ENCODE peak calls at places on chromosomes 7 and 10, in nine cellular contexts. G is psoas muscle; Q is ascending aorta; R is breast epithelium; L is heart right ventricle; S is naive thymus-derived CD4-positive, alpha-beta T cell; E is Peyer's patch; C is left ventricle myocardium inferior; A is neural progenitor cell. Y is an unnamed sample. For H3K4me1 and H3K9me3, the result is how much of the 10 kb centered on the place peaks cover.

GRCh38 chr7:108252177-108252576 is 122.0 kb upstream of the LAMB4 start:
- DNase-seq in C (no peak), S (no peak), Q (no peak), G (no peak), A (no peak), L (no peak), E (no peak), R (no peak), Y (no peak)

GRCh38 chr10:75358835-75359421 is 42.6 kb downstream of the ZNF503 start:
- DNase-seq in R (peak), A (no peak), E (no peak), G (peak), S (no peak), L (no peak), C (no peak), Q (no peak), Y (no peak)

GRCh38 chr10:119701861-119702260 is 24.0 kb upstream of the INPP5F start:
- DNase-seq in L (no peak), C (no peak), G (no peak), E (no peak), A (no peak), R (no peak), Q (no peak), S (no peak), Y (no peak)

GRCh38 chr7:16462618-16463017 is 2.9 kb downstream of the SOSTDC1 start:
- DNase-seq in E (no peak), A (no peak), L (no peak), Q (no peak), C (no peak), R (no peak), G (no peak), S (no peak), Y (no peak)

GRCh38 chr10:91032614-91033248 is 111.8 kb upstream of the ANKRD1 start:
- DNase-seq in S (no peak), C (no peak), Q (peak), G (peak), E (no peak), L (no peak), R (no peak), A (no peak), Y (no peak)

GRCh38 chr10:32139223-32140073 is 83.2 kb upstream of the KIF5B start:
- DNase-seq in C (peak), L (peak), S (peak), G (peak), R (peak), A (peak), E (peak), Q (peak), Y (no peak)

GRCh38 chr7:131688738-131689661 is 132.6 kb upstream of the PODXL start:
- DNase-seq in G (peak), S (peak), R (no peak), E (peak), C (peak), Q (no peak), A (peak), L (peak), Y (no peak)

GRCh38 chr7:922334-923107 is 32.0 kb downstream of the ADAP1 start:
- DNase-seq in Q (peak), L (no peak), R (peak), S (peak), G (peak), C (no peak), E (peak), A (no peak), Y (no peak)

GRCh38 chr10:129523723-129524316 is 56.8 kb downstream of the MGMT start:
- DNase-seq in R (no peak), A (no peak), G (no peak), S (no peak), E (no peak), Q (no peak), L (no peak), C (no peak), Y (no peak)

GRCh38 chr7:23018747-23019146 is 4.8 kb upstream of the HYCC1 start:
- DNase-seq in E (no peak), G (no peak), C (no peak), S (no peak), Q (no peak), A (peak), L (no peak), R (no peak), Y (no peak)

GRCh38 chr10:116690356-116691078 is 51.8 kb downstream of the HSPA12A start:
- DNase-seq in A (peak), L (peak), E (no peak), R (no peak), Q (peak), C (no peak), G (peak), S (no peak), Y (no peak)

GRCh38 chr7:26001662-26002244 is 150.2 kb upstream of the NFE2L3 start:
- DNase-seq in S (no peak), E (no peak), L (no peak), R (no peak), G (no peak), C (no peak), A (no peak), Q (no peak), Y (no peak)

GRCh38 chr10:88994034-88994433 is 3.4 kb downstream of the FAS start:
- DNase-seq in C (no peak), G (no peak), A (peak), S (no peak), Q (no peak), R (no peak), L (no peak), E (no peak), Y (no peak)

GRCh38 chr7:116665447-116665996 is 6.5 kb upstream of the MET start:
- DNase-seq in R (no peak), E (no peak), A (no peak), C (no peak), G (no peak), Q (no peak), S (no peak), L (no peak), Y (no peak)

GRCh38 chr10:16893664-16894063 is 76.4 kb upstream of the RSU1 start:
- DNase-seq in Q (no peak), S (no peak), E (no peak), G (no peak), C (no peak), L (no peak), A (no peak), R (no peak), Y (no peak)

GRCh38 chr10:26571655-26572054 is 125.8 kb upstream of the PDSS1 start:
- DNase-seq in Q (no peak), R (no peak), G (no peak), S (no peak), C (no peak), L (no peak), E (no peak), A (no peak), Y (no peak)

GRCh38 chr10:35598379-35598778 is 6.8 kb upstream of the GJD4 start:
- DNase-seq in A (no peak), L (no peak), Q (no peak), R (no peak), E (no peak), S (no peak), C (no peak), G (no peak), Y (no peak)

GRCh38 chr10:75432176-75432575 is 752 bp downstream of the LRMDA start:
- DNase-seq in S (no peak), A (peak), Q (no peak), R (no peak), G (no peak), L (no peak), C (no peak), E (no peak), Y (no peak)

DNA sequence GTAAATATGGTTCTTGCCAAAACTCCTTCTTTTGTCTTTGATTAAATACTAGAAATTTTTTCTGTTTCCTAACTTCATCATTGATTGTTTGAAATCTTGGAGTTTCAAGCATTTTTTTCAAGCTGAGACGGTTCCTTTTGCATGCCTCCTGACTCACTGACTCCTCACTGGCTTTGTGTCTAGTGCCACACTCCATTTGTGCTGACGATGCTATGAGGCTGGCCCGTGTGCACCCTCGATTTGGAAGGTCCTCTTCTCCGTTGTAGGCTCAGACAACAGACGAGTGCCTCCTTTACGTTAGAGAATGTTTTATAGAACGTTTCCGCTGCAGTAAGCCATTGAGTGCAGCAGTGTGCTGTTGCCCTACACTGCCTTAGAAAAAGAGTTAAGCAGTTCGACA is 10.8 kb upstream of the CSGALNACT2 start:
- DNase-seq in A (no peak), C (no peak), Q (no peak), S (no peak), L (no peak), E (no peak), R (no peak), G (no peak), Y (no peak)
- H3K4me1 ChIP-seq in A (under half), C (under half), Q (under half), S (under half), L (under half), E (under half), R (under half), G (under half), Y (under half)

GRCh38 chr7:143002856-143003255 is 24.1 kb downstream of the OR9A2 start:
- DNase-seq in S (no peak), L (no peak), A (no peak), Q (no peak), G (no peak), C (no peak), E (peak), R (peak), Y (no peak)
- H3K4me3 ChIP-seq in S (peak), L (no peak), A (no peak), Q (no peak), G (peak), C (no peak), E (peak), R (peak), Y (peak)

GRCh38 chr7:150695654-150696053 is 10.1 kb downstream of the GIMAP2 start:
- DNase-seq in L (no peak), C (no peak), A (no peak), G (no peak), R (no peak), E (no peak), Q (no peak), S (no peak), Y (no peak)
- H3K9me3 ChIP-seq in L (under half), C (half or more), A (under half), G (under half), R (under half), E (under half), Q (under half), S (half or more), Y (under half)

DNA sequence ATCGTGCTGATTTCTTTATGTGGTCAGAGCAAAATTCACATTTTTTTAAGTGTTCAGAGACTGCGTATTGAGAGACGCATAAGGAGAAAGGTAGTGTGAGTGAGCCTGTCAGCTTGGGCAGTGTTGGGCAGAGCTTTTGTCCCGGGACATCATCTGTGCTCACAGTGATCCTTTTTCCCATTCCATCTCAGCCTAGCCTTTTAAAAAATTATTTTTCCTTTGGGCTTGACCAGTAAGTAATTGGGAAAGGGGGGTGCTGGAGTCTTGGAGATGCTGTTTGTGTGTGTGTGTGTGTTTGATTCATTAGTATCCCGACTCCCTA is 1.5 kb downstream of the NRF1 start:
- DNase-seq in A (no peak), S (no peak), R (no peak), L (no peak), C (no peak), E (no peak), G (no peak), Q (no peak), Y (no peak)
- H3K4me1 ChIP-seq in A (under half), S (under half), R (under half), L (half or more), C (half or more), E (under half), G (under half), Q (under half), Y (half or more)

GRCh38 chr7:32592721-32593120 is 97.4 kb downstream of the AVL9 start:
- DNase-seq in Q (no peak), A (no peak), C (no peak), L (no peak), S (no peak), R (no peak), G (no peak), E (no peak), Y (no peak)
- H3K4me3 ChIP-seq in Q (no peak), A (no peak), C (no peak), L (no peak), S (no peak), R (no peak), G (no peak), E (no peak), Y (no peak)

DNA sequence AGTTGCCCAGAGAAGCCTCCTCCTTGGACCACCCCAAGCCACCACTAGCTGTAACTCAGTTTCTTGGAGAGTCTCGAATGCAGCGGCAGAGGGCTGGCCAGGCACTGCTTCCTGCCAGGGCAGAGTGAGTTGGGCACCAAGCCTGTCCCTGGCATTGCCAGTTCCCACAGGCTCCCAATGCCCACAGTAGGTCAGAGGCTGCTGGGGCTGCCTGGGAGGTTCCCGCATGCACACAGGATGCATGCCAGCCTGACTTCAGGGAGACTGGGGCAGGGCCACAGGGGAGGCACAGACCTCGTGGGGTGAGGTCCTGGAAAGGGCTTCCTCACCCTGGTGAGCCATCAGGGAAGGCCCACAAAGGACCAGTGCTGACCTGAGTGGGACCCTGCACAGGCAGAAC is 152.8 kb downstream of the ZNF248 start:
- DNase-seq in G (no peak), Q (no peak), L (no peak), E (no peak), S (no peak), A (no peak), R (no peak), C (no peak), Y (no peak)
- H3K9me3 ChIP-seq in G (under half), Q (under half), L (under half), E (under half), S (under half), A (under half), R (under half), C (under half), Y (under half)

GRCh38 chr10:617471-617870 is 72.0 kb downstream of the DIP2C start:
- DNase-seq in R (no peak), G (no peak), S (no peak), C (no peak), E (no peak), Q (no peak), L (no peak), A (no peak), Y (no peak)

GRCh38 chr10:619710-620109 is 69.8 kb downstream of the DIP2C start:
- DNase-seq in E (no peak), G (no peak), S (no peak), Q (no peak), A (no peak), R (no peak), C (no peak), L (no peak), Y (no peak)

GRCh38 chr10:620417-620816 is 69.1 kb downstream of the DIP2C start:
- DNase-seq in S (no peak), R (no peak), C (no peak), L (no peak), E (no peak), G (no peak), Q (no peak), A (no peak), Y (no peak)

GRCh38 chr10:620971-621370 is 68.5 kb downstream of the DIP2C start:
- DNase-seq in S (no peak), C (no peak), R (no peak), E (no peak), A (no peak), Q (no peak), L (no peak), G (no peak), Y (no peak)

GRCh38 chr10:618229-618989 is 71.1 kb downstream of the DIP2C start:
- DNase-seq in L (no peak), C (peak), G (peak), A (no peak), E (no peak), Q (no peak), R (no peak), S (no peak), Y (no peak)
- H3K4me1 ChIP-seq in L (half or more), C (half or more), G (half or more), A (under half), E (under half), Q (under half), R (under half), S (under half), Y (under half)

GRCh38 chr7:24936121-24936824 is 43.7 kb downstream of the OSBPL3 start:
- DNase-seq in A (no peak), C (no peak), Q (no peak), R (no peak), S (no peak), L (no peak), G (no peak), E (no peak), Y (no peak)
- H3K4me3 ChIP-seq in A (no peak), C (no peak), Q (no peak), R (no peak), S (no peak), L (no peak), G (no peak), E (no peak), Y (no peak)

GRCh38 chr10:10745281-10745680 is 272.4 kb upstream of the CELF2 start:
- DNase-seq in C (no peak), L (no peak), A (no peak), Q (no peak), S (no peak), E (no peak), R (no peak), G (no peak), Y (no peak)
- H3K9me3 ChIP-seq in C (under half), L (under half), A (under half), Q (under half), S (under half), E (under half), R (under half), G (under half), Y (under half)

GRCh38 chr10:80164596-80164995 is 32.1 kb downstream of the PLAC9 start:
- DNase-seq in S (no peak), E (no peak), L (no peak), G (no peak), A (no peak), C (no peak), Q (no peak), R (no peak), Y (no peak)
- H3K4me1 ChIP-seq in S (under half), E (under half), L (half or more), G (half or more), A (under half), C (half or more), Q (under half), R (under half), Y (under half)

Y was measured in CD4-positive, alpha-beta memory T cell.